ENCODE peak calls at places on chromosomes 16 and 17, in ten cellular contexts. One of them, this sample, is unnamed.

GRCh38 chr16:81894592-81894991 is 115.5 kb downstream of the PLCG2 start:
- DNase-seq in Caco-2: no peak
- DNase-seq in keratinocyte: no peak
- DNase-seq in lung: no peak
- DNase-seq in IMR-90: no peak
- DNase-seq in tibial nerve: no peak
- DNase-seq in transverse colon: no peak
- DNase-seq in pancreas: no peak
- DNase-seq in esophagus squamous epithelium: no peak
- DNase-seq in MM.1S: no peak
- DNase-seq in this sample: no peak

GRCh38 chr16:87832137-87832527 is 37.2 kb downstream of the SLC7A5 start:
- DNase-seq in Caco-2: no peak
- DNase-seq in keratinocyte: no peak
- DNase-seq in lung: no peak
- DNase-seq in IMR-90: no peak
- DNase-seq in tibial nerve: no peak
- DNase-seq in transverse colon: no peak
- DNase-seq in pancreas: no peak
- DNase-seq in esophagus squamous epithelium: no peak
- DNase-seq in MM.1S: no peak
- DNase-seq in this sample: no peak

GRCh38 chr17:8622191-8622590 is 8.3 kb downstream of the MYH10 start:
- DNase-seq in Caco-2: no peak
- DNase-seq in keratinocyte: no peak
- DNase-seq in lung: no peak
- DNase-seq in IMR-90: no peak
- DNase-seq in tibial nerve: no peak
- DNase-seq in transverse colon: no peak
- DNase-seq in pancreas: no peak
- DNase-seq in esophagus squamous epithelium: no peak
- DNase-seq in MM.1S: no peak
- DNase-seq in this sample: no peak

GRCh38 chr17:527247-527646 is 174.6 kb upstream of the RPH3AL start:
- DNase-seq in Caco-2: no peak
- DNase-seq in keratinocyte: no peak
- DNase-seq in lung: no peak
- DNase-seq in IMR-90: no peak
- DNase-seq in tibial nerve: no peak
- DNase-seq in transverse colon: no peak
- DNase-seq in pancreas: no peak
- DNase-seq in esophagus squamous epithelium: no peak
- DNase-seq in MM.1S: no peak
- DNase-seq in this sample: no peak

GRCh38 chr17:2435181-2435741 is 34.4 kb upstream of the MNT start:
- DNase-seq in Caco-2: no peak
- DNase-seq in keratinocyte: no peak
- DNase-seq in lung: no peak
- DNase-seq in IMR-90: peak; percentile 31
- DNase-seq in tibial nerve: no peak
- DNase-seq in transverse colon: no peak
- DNase-seq in pancreas: no peak
- DNase-seq in esophagus squamous epithelium: no peak
- DNase-seq in MM.1S: no peak
- DNase-seq in this sample: no peak

GRCh38 chr17:81241648-81242420 is 2.7 kb downstream of the NDUFAF8 start:
- DNase-seq in Caco-2: peak; percentile 80
- DNase-seq in keratinocyte: no peak
- DNase-seq in lung: peak; percentile 50
- DNase-seq in IMR-90: peak; percentile 13
- DNase-seq in tibial nerve: no peak
- DNase-seq in transverse colon: peak; percentile 51
- DNase-seq in pancreas: peak; percentile 43
- DNase-seq in esophagus squamous epithelium: no peak
- DNase-seq in MM.1S: peak; percentile 45
- DNase-seq in this sample: no peak

GRCh38 chr16:20675488-20676267 is 21.8 kb downstream of the ACSM1 start:
- DNase-seq in Caco-2: peak; percentile 79
- DNase-seq in keratinocyte: peak; percentile 30
- DNase-seq in lung: peak; percentile 39
- DNase-seq in IMR-90: no peak
- DNase-seq in tibial nerve: no peak
- DNase-seq in transverse colon: peak; percentile 79
- DNase-seq in pancreas: peak; percentile 55
- DNase-seq in esophagus squamous epithelium: no peak
- DNase-seq in MM.1S: no peak
- DNase-seq in this sample: peak; percentile 59

GRCh38 chr16:82185012-82185411 is 15.0 kb upstream of the MPHOSPH6 start:
- DNase-seq in Caco-2: no peak
- DNase-seq in keratinocyte: no peak
- DNase-seq in lung: no peak
- DNase-seq in IMR-90: no peak
- DNase-seq in tibial nerve: no peak
- DNase-seq in transverse colon: no peak
- DNase-seq in pancreas: no peak
- DNase-seq in esophagus squamous epithelium: no peak
- DNase-seq in MM.1S: no peak
- DNase-seq in this sample: no peak

GRCh38 chr16:379183-379960 is 2.4 kb downstream of the PGAP6 start:
- DNase-seq in Caco-2: no peak
- DNase-seq in keratinocyte: no peak
- DNase-seq in lung: peak; percentile 88
- DNase-seq in IMR-90: no peak
- DNase-seq in tibial nerve: no peak
- DNase-seq in transverse colon: peak; percentile 84
- DNase-seq in pancreas: peak; percentile 97
- DNase-seq in esophagus squamous epithelium: no peak
- DNase-seq in MM.1S: no peak
- DNase-seq in this sample: no peak

GRCh38 chr16:30491744-30492308 is 19.3 kb downstream of the ITGAL start:
- DNase-seq in Caco-2: no peak
- DNase-seq in keratinocyte: no peak
- DNase-seq in lung: no peak
- DNase-seq in IMR-90: peak; percentile 83
- DNase-seq in tibial nerve: no peak
- DNase-seq in transverse colon: peak; percentile 24
- DNase-seq in pancreas: no peak
- DNase-seq in esophagus squamous epithelium: no peak
- DNase-seq in MM.1S: no peak
- DNase-seq in this sample: peak; percentile 77

GRCh38 chr16:17283022-17283421 is 187.7 kb downstream of the XYLT1 start:
- DNase-seq in Caco-2: no peak
- DNase-seq in keratinocyte: no peak
- DNase-seq in lung: no peak
- DNase-seq in IMR-90: no peak
- DNase-seq in tibial nerve: no peak
- DNase-seq in transverse colon: no peak
- DNase-seq in pancreas: no peak
- DNase-seq in esophagus squamous epithelium: no peak
- DNase-seq in MM.1S: no peak
- DNase-seq in this sample: no peak

GRCh38 chr17:65559802-65560627 is 1.4 kb downstream of the AXIN2 start:
- DNase-seq in Caco-2: peak; percentile 80
- DNase-seq in keratinocyte: no peak
- DNase-seq in lung: no peak
- DNase-seq in IMR-90: no peak
- DNase-seq in tibial nerve: peak; percentile 25
- DNase-seq in transverse colon: peak; percentile 43
- DNase-seq in pancreas: peak; percentile 26
- DNase-seq in esophagus squamous epithelium: no peak
- DNase-seq in MM.1S: peak; percentile 11
- DNase-seq in this sample: no peak

DNA sequence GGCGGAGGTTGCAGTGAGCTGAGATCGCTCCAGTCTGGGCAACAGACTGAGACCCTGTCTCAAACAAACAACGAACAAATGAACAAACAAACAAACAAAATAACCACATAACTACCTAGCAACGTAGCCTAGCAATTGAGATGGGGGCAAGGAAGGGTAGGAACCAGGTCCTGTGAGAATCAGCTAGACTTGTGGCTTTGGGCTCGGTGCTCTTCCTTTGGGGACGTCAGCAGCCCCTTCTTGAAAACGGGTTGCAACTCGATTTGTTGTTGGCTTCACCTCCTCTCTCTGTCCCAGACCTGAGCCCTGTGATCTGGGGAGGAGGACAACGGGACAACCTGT is 72.2 kb downstream of the ABCC1 start:
- DNase-seq in Caco-2: no peak
- DNase-seq in keratinocyte: no peak
- DNase-seq in lung: no peak
- DNase-seq in IMR-90: no peak
- DNase-seq in tibial nerve: no peak
- DNase-seq in transverse colon: no peak
- DNase-seq in pancreas: no peak
- DNase-seq in esophagus squamous epithelium: no peak
- DNase-seq in MM.1S: no peak
- DNase-seq in this sample: no peak
- H3K36me3 ChIP-seq in Caco-2: peaks cover 3% of the 10 kb centered on the region
- H3K36me3 ChIP-seq in keratinocyte: peaks cover 23% of the 10 kb centered on the region
- H3K36me3 ChIP-seq in lung: peaks cover 9% of the 10 kb centered on the region
- H3K36me3 ChIP-seq in IMR-90: peaks cover 54% of the 10 kb centered on the region
- H3K36me3 ChIP-seq in tibial nerve: no peaks in the 10 kb centered on the region
- H3K36me3 ChIP-seq in transverse colon: no peaks in the 10 kb centered on the region
- H3K36me3 ChIP-seq in pancreas: no peaks in the 10 kb centered on the region
- H3K36me3 ChIP-seq in esophagus squamous epithelium: peaks cover 57% of the 10 kb centered on the region
- H3K36me3 ChIP-seq in MM.1S: no peaks in the 10 kb centered on the region
- H3K36me3 ChIP-seq in this sample: no peaks in the 10 kb centered on the region

GRCh38 chr17:45263477-45263860 is 1.6 kb upstream of the SPATA32 start:
- DNase-seq in Caco-2: no peak
- DNase-seq in keratinocyte: no peak
- DNase-seq in lung: no peak
- DNase-seq in IMR-90: no peak
- DNase-seq in tibial nerve: no peak
- DNase-seq in transverse colon: no peak
- DNase-seq in pancreas: no peak
- DNase-seq in esophagus squamous epithelium: no peak
- DNase-seq in MM.1S: no peak
- DNase-seq in this sample: no peak
- H3K36me3 ChIP-seq in Caco-2: no peaks in the 10 kb centered on the region
- H3K36me3 ChIP-seq in keratinocyte: peaks cover 43% of the 10 kb centered on the region
- H3K36me3 ChIP-seq in lung: peaks cover 45% of the 10 kb centered on the region
- H3K36me3 ChIP-seq in IMR-90: peaks cover 44% of the 10 kb centered on the region
- H3K36me3 ChIP-seq in tibial nerve: peaks cover 23% of the 10 kb centered on the region
- H3K36me3 ChIP-seq in transverse colon: no peaks in the 10 kb centered on the region
- H3K36me3 ChIP-seq in pancreas: peaks cover 15% of the 10 kb centered on the region
- H3K36me3 ChIP-seq in esophagus squamous epithelium: peaks cover 56% of the 10 kb centered on the region
- H3K36me3 ChIP-seq in MM.1S: no peaks in the 10 kb centered on the region
- H3K36me3 ChIP-seq in this sample: no peaks in the 10 kb centered on the region

DNA sequence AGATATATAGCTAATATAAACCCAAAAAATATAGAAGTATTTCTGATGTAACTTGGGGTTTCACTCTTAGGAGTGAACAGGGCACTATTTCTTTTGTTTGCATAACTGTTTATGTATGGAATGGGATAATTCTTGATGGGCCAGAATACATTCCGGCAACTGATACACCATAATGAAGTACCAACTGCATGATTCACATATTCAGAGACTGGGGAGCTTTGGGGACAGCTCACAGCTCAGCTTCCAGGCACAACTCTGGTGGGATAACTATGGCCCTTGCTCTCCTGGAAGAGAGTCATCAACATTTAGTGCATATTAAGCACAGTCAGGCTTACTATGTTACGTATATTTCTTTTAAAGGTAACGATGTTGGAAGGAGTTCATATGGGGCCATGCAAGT is 42.1 kb upstream of the ADCY7 start:
- DNase-seq in Caco-2: no peak
- DNase-seq in keratinocyte: no peak
- DNase-seq in lung: no peak
- DNase-seq in IMR-90: peak; percentile 50
- DNase-seq in tibial nerve: no peak
- DNase-seq in transverse colon: no peak
- DNase-seq in pancreas: no peak
- DNase-seq in esophagus squamous epithelium: no peak
- DNase-seq in MM.1S: no peak
- DNase-seq in this sample: no peak
- H3K36me3 ChIP-seq in Caco-2: peaks cover 5% of the 10 kb centered on the region
- H3K36me3 ChIP-seq in keratinocyte: peaks cover 13% of the 10 kb centered on the region
- H3K36me3 ChIP-seq in lung: peaks cover 17% of the 10 kb centered on the region
- H3K36me3 ChIP-seq in IMR-90: peaks cover 18% of the 10 kb centered on the region
- H3K36me3 ChIP-seq in tibial nerve: peaks cover 5% of the 10 kb centered on the region
- H3K36me3 ChIP-seq in transverse colon: no peaks in the 10 kb centered on the region
- H3K36me3 ChIP-seq in pancreas: peaks cover 9% of the 10 kb centered on the region
- H3K36me3 ChIP-seq in esophagus squamous epithelium: peaks cover 99% of the 10 kb centered on the region
- H3K36me3 ChIP-seq in MM.1S: no peaks in the 10 kb centered on the region
- H3K36me3 ChIP-seq in this sample: peaks cover 2% of the 10 kb centered on the region

DNA sequence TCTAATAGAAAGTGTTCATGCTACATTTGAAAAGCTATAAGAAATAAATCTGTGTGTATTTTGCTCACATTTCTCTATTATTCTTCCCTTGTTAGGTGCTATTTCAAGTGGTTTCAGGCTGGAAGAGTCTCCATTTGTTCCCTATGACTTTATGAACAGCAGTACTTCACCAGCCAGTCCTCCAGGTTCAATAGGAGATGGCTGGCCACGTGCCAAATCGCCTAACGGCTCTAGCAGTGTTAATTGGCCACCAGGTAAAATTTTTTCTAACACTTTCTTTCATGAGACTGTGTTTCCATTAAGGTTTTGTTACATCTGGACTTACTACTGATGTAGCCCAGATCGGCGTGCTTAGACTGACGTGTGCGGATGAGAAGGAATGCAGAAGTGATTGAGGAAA is 30.7 kb upstream of the SLC5A11 start:
- DNase-seq in Caco-2: no peak
- DNase-seq in keratinocyte: no peak
- DNase-seq in lung: no peak
- DNase-seq in IMR-90: no peak
- DNase-seq in tibial nerve: no peak
- DNase-seq in transverse colon: no peak
- DNase-seq in pancreas: no peak
- DNase-seq in esophagus squamous epithelium: no peak
- DNase-seq in MM.1S: no peak
- DNase-seq in this sample: no peak
- H3K36me3 ChIP-seq in Caco-2: peaks cover 4% of the 10 kb centered on the region
- H3K36me3 ChIP-seq in keratinocyte: peaks cover 42% of the 10 kb centered on the region
- H3K36me3 ChIP-seq in lung: peaks cover 47% of the 10 kb centered on the region
- H3K36me3 ChIP-seq in IMR-90: peaks cover 65% of the 10 kb centered on the region
- H3K36me3 ChIP-seq in tibial nerve: peaks cover 10% of the 10 kb centered on the region
- H3K36me3 ChIP-seq in transverse colon: no peaks in the 10 kb centered on the region
- H3K36me3 ChIP-seq in pancreas: peaks cover 43% of the 10 kb centered on the region
- H3K36me3 ChIP-seq in esophagus squamous epithelium: peaks cover 100% of the 10 kb centered on the region
- H3K36me3 ChIP-seq in MM.1S: peaks cover 17% of the 10 kb centered on the region
- H3K36me3 ChIP-seq in this sample: peaks cover 4% of the 10 kb centered on the region

This sample was measured in kidney epithelial cell.